ENCODE peak calls at places on chromosomes 6 and 20, in seven cellular contexts. K is ACHN; L is HCT116; U is activated naive CD4-positive, alpha-beta T cell; Y is left ventricle myocardium superior; G is nephron progenitor cell; B is ecto neural progenitor cell. E is an unnamed sample.

GRCh38 chr6:150146436-150146835 is 3.6 kb downstream of the PPP1R14C start:
- DNase-seq in K (no peak), L (no peak), Y (no peak), G (no peak), U (no peak), B (no peak), E (no peak)

GRCh38 chr6:3276174-3277167 is 17.7 kb downstream of the PSMG4 start:
- DNase-seq in Y (no peak), L (no peak), B (no peak), U (no peak), G (no peak), K (no peak), E (no peak)

GRCh38 chr6:83873869-83874268 is 14.4 kb downstream of the CYB5R4 start:
- DNase-seq in G (no peak), B (no peak), U (no peak), Y (no peak), L (no peak), K (no peak), E (no peak)

GRCh38 chr20:9363673-9364072 is 150.7 kb upstream of the LAMP5 start:
- DNase-seq in U (no peak), Y (no peak), L (peak), B (no peak), K (peak), G (no peak), E (no peak)

GRCh38 chr6:11460001-11460668 is 77.4 kb upstream of the TMEM170B start:
- DNase-seq in U (no peak), K (peak), G (no peak), Y (no peak), B (no peak), L (no peak), E (no peak)

GRCh38 chr20:34861386-34862084 is 11.1 kb downstream of the GGT7 start:
- DNase-seq in B (no peak), U (no peak), G (no peak), K (no peak), Y (no peak), L (no peak), E (no peak)

GRCh38 chr20:24917797-24918578 is 31.1 kb upstream of the CST7 start:
- DNase-seq in U (no peak), Y (peak), B (peak), G (peak), L (peak), K (peak), E (no peak)

GRCh38 chr6:30684386-30685156 is 1.9 kb downstream of the PPP1R18 start:
- DNase-seq in Y (peak), L (no peak), K (peak), B (no peak), U (peak), G (peak), E (no peak)

GRCh38 chr20:24785141-24785924 is 163.7 kb upstream of the CST7 start:
- DNase-seq in B (no peak), Y (peak), U (no peak), K (no peak), G (no peak), L (no peak), E (no peak)

GRCh38 chr6:166947251-166947650 is 9.1 kb downstream of the RNASET2 start:
- DNase-seq in U (no peak), Y (no peak), G (no peak), L (no peak), K (no peak), B (no peak), E (no peak)

GRCh38 chr6:34143884-34144580 is 1.9 kb downstream of the GRM4 start:
- DNase-seq in K (no peak), L (no peak), G (peak), B (peak), U (no peak), Y (no peak), E (peak)

GRCh38 chr6:111922454-111923297 is 49.4 kb upstream of the FYN start:
- DNase-seq in L (no peak), U (no peak), B (no peak), K (no peak), G (no peak), Y (no peak), E (no peak)

GRCh38 chr20:25076731-25077609 is 5.0 kb downstream of the VSX1 start:
- DNase-seq in K (peak), U (no peak), G (no peak), Y (no peak), B (peak), L (peak), E (peak)

GRCh38 chr20:8601542-8601912 is 467.4 kb upstream of the PLCB4 start:
- DNase-seq in L (no peak), B (no peak), Y (no peak), G (no peak), U (no peak), K (peak), E (no peak)

GRCh38 chr6:100633096-100633766 is 168.5 kb upstream of the SIM1 start:
- DNase-seq in G (no peak), B (no peak), K (peak), L (peak), Y (no peak), U (no peak), E (no peak)

GRCh38 chr6:126156973-126157372 is 170.6 kb downstream of the TRMT11 start:
- DNase-seq in K (no peak), U (no peak), B (no peak), Y (no peak), G (no peak), L (no peak), E (no peak)

GRCh38 chr20:17498641-17499040 is 32.5 kb downstream of the BFSP1 start:
- DNase-seq in U (no peak), G (no peak), L (no peak), K (no peak), Y (no peak), B (no peak), E (no peak)

GRCh38 chr6:89749918-89750317 is 69.7 kb downstream of the MDN1 start:
- DNase-seq in G (no peak), Y (no peak), L (no peak), U (no peak), B (no peak), K (no peak), E (no peak)

GRCh38 chr20:18624948-18625347 is 37.1 kb downstream of the DTD1 start:
- DNase-seq in K (no peak), U (no peak), B (no peak), G (no peak), L (no peak), Y (no peak), E (no peak)

GRCh38 chr6:125944434-125944816 is 12.1 kb upstream of the HINT3 start:
- DNase-seq in K (no peak), L (no peak), U (no peak), G (no peak), B (no peak), Y (peak), E (no peak)

GRCh38 chr6:38177885-38178583 is 358.5 kb downstream of the ZFAND3 start:
- DNase-seq in B (no peak), U (no peak), L (no peak), K (no peak), G (no peak), Y (no peak), E (no peak)

GRCh38 chr6:88565409-88565811 is 398.0 kb downstream of the RNGTT start:
- DNase-seq in B (no peak), G (no peak), U (no peak), K (no peak), Y (no peak), L (no peak), E (no peak)

GRCh38 chr6:90293319-90293937 is 3.2 kb downstream of the BACH2 start:
- DNase-seq in Y (no peak), K (no peak), B (no peak), U (no peak), L (no peak), G (no peak), E (no peak)

GRCh38 chr6:54525731-54526130 is 217.5 kb downstream of the TINAG start:
- DNase-seq in K (no peak), L (peak), B (no peak), Y (no peak), U (no peak), G (no peak), E (no peak)

GRCh38 chr6:75124085-75124484 is 81.8 kb downstream of the COL12A1 start:
- DNase-seq in B (no peak), U (no peak), G (no peak), L (no peak), K (no peak), Y (no peak), E (no peak)